ENCODE peak calls at places on chromosomes 3 and 15, in nine cellular contexts. One of them, this sample, is unnamed. For H3K27me3, the result is how much of the 10 kb centered on the place peaks cover.

GRCh38 chr3:50160561-50160983 is 5.4 kb downstream of the SEMA3F start:
- DNase-seq in astrocyte: no peak
- DNase-seq in suprapubic skin: no peak
- DNase-seq in HCT116: no peak
- DNase-seq in left lung: no peak
- DNase-seq in effector memory CD4-positive, alpha-beta T cell: no peak
- DNase-seq in psoas muscle: no peak
- DNase-seq in tibial nerve: no peak
- DNase-seq in H7: no peak
- DNase-seq in this sample: no peak

GRCh38 chr15:72112111-72112510 is 5.8 kb downstream of the MYO9A start:
- DNase-seq in astrocyte: no peak
- DNase-seq in suprapubic skin: no peak
- DNase-seq in HCT116: no peak
- DNase-seq in left lung: no peak
- DNase-seq in effector memory CD4-positive, alpha-beta T cell: no peak
- DNase-seq in psoas muscle: no peak
- DNase-seq in tibial nerve: no peak
- DNase-seq in H7: no peak
- DNase-seq in this sample: no peak

GRCh38 chr3:53187430-53187829 is 26.4 kb downstream of the PRKCD start:
- DNase-seq in astrocyte: peak
- DNase-seq in suprapubic skin: no peak
- DNase-seq in HCT116: no peak
- DNase-seq in left lung: no peak
- DNase-seq in effector memory CD4-positive, alpha-beta T cell: no peak
- DNase-seq in psoas muscle: peak
- DNase-seq in tibial nerve: no peak
- DNase-seq in H7: no peak
- DNase-seq in this sample: peak

GRCh38 chr3:184795493-184796198 is 16.3 kb upstream of the VPS8 start:
- DNase-seq in astrocyte: no peak
- DNase-seq in suprapubic skin: no peak
- DNase-seq in HCT116: no peak
- DNase-seq in left lung: no peak
- DNase-seq in effector memory CD4-positive, alpha-beta T cell: no peak
- DNase-seq in psoas muscle: no peak
- DNase-seq in tibial nerve: no peak
- DNase-seq in H7: no peak
- DNase-seq in this sample: no peak

GRCh38 chr15:70023769-70024491 is 73.8 kb downstream of the TLE3 start:
- DNase-seq in astrocyte: peak
- DNase-seq in suprapubic skin: no peak
- DNase-seq in HCT116: no peak
- DNase-seq in left lung: no peak
- DNase-seq in effector memory CD4-positive, alpha-beta T cell: no peak
- DNase-seq in psoas muscle: peak
- DNase-seq in tibial nerve: peak
- DNase-seq in H7: no peak
- DNase-seq in this sample: no peak

GRCh38 chr3:30689202-30689641 is 82.8 kb downstream of the TGFBR2 start:
- DNase-seq in astrocyte: peak
- DNase-seq in suprapubic skin: no peak
- DNase-seq in HCT116: peak
- DNase-seq in left lung: no peak
- DNase-seq in effector memory CD4-positive, alpha-beta T cell: no peak
- DNase-seq in psoas muscle: no peak
- DNase-seq in tibial nerve: no peak
- DNase-seq in H7: no peak
- DNase-seq in this sample: no peak

GRCh38 chr15:31302029-31302657 is 24.5 kb upstream of the KLF13 start:
- DNase-seq in astrocyte: no peak
- DNase-seq in suprapubic skin: no peak
- DNase-seq in HCT116: no peak
- DNase-seq in left lung: no peak
- DNase-seq in effector memory CD4-positive, alpha-beta T cell: no peak
- DNase-seq in psoas muscle: no peak
- DNase-seq in tibial nerve: no peak
- DNase-seq in H7: no peak
- DNase-seq in this sample: no peak

GRCh38 chr3:15646924-15647511 is 45.5 kb downstream of the BTD start:
- DNase-seq in astrocyte: peak
- DNase-seq in suprapubic skin: peak
- DNase-seq in HCT116: peak
- DNase-seq in left lung: no peak
- DNase-seq in effector memory CD4-positive, alpha-beta T cell: no peak
- DNase-seq in psoas muscle: peak
- DNase-seq in tibial nerve: peak
- DNase-seq in H7: no peak
- DNase-seq in this sample: no peak

GRCh38 chr3:157493627-157494550 is 9.3 kb downstream of the VEPH1 start:
- DNase-seq in astrocyte: peak
- DNase-seq in suprapubic skin: no peak
- DNase-seq in HCT116: peak
- DNase-seq in left lung: no peak
- DNase-seq in effector memory CD4-positive, alpha-beta T cell: no peak
- DNase-seq in psoas muscle: no peak
- DNase-seq in tibial nerve: no peak
- DNase-seq in H7: no peak
- DNase-seq in this sample: no peak

GRCh38 chr15:49062900-49063299 is 16.7 kb upstream of the SECISBP2L start:
- DNase-seq in astrocyte: no peak
- DNase-seq in suprapubic skin: no peak
- DNase-seq in HCT116: no peak
- DNase-seq in left lung: peak
- DNase-seq in effector memory CD4-positive, alpha-beta T cell: no peak
- DNase-seq in psoas muscle: no peak
- DNase-seq in tibial nerve: no peak
- DNase-seq in H7: no peak
- DNase-seq in this sample: no peak

GRCh38 chr3:45414823-45415222 is 26.4 kb downstream of the LARS2 start:
- DNase-seq in astrocyte: no peak
- DNase-seq in suprapubic skin: no peak
- DNase-seq in HCT116: no peak
- DNase-seq in left lung: no peak
- DNase-seq in effector memory CD4-positive, alpha-beta T cell: no peak
- DNase-seq in psoas muscle: no peak
- DNase-seq in tibial nerve: no peak
- DNase-seq in H7: no peak
- DNase-seq in this sample: no peak
- H3K27me3 ChIP-seq in astrocyte: under half
- H3K27me3 ChIP-seq in suprapubic skin: under half
- H3K27me3 ChIP-seq in HCT116: under half
- H3K27me3 ChIP-seq in left lung: under half
- H3K27me3 ChIP-seq in effector memory CD4-positive, alpha-beta T cell: under half
- H3K27me3 ChIP-seq in psoas muscle: under half
- H3K27me3 ChIP-seq in tibial nerve: under half
- H3K27me3 ChIP-seq in H7: under half
- H3K27me3 ChIP-seq in this sample: under half

DNA sequence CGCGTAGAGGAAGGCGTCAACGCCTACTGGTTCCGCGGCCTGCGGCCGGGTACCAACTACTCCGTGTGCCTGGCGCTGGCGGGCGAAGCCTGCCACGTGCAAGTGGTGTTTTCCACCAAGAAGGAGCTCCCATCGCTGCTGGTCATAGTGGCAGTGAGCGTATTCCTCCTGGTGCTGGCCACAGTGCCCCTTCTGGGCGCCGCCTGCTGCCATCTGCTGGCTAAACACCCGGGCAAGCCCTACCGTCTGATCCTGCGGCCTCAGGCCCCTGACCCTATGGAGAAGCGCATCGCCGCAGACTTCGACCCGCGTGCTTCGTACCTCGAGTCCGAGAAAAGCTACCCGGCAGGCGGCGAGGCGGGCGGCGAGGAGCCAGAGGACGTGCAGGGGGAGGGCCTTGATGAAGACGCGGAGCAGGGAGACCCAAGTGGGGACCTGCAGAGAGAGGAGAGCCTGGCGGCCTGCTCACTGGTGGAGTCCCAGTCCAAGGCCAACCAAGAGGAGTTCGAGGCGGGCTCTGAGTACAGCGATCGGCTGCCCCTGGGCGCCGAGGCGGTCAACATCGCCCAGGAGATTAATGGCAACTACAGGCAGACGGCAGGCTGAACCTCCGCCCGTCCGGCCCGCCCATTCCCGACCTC is 4.1 kb downstream of the ISLR2 start:
- DNase-seq in astrocyte: no peak
- DNase-seq in suprapubic skin: peak
- DNase-seq in HCT116: no peak
- DNase-seq in left lung: peak
- DNase-seq in effector memory CD4-positive, alpha-beta T cell: no peak
- DNase-seq in psoas muscle: peak
- DNase-seq in tibial nerve: no peak
- DNase-seq in H7: peak
- DNase-seq in this sample: no peak
- H3K27me3 ChIP-seq in astrocyte: half or more
- H3K27me3 ChIP-seq in suprapubic skin: half or more
- H3K27me3 ChIP-seq in HCT116: under half
- H3K27me3 ChIP-seq in left lung: half or more
- H3K27me3 ChIP-seq in effector memory CD4-positive, alpha-beta T cell: under half
- H3K27me3 ChIP-seq in psoas muscle: under half
- H3K27me3 ChIP-seq in tibial nerve: under half
- H3K27me3 ChIP-seq in H7: half or more
- H3K27me3 ChIP-seq in this sample: under half

GRCh38 chr3:154428369-154429206 is 1.4 kb downstream of the GPR149 start:
- DNase-seq in astrocyte: no peak
- DNase-seq in suprapubic skin: no peak
- DNase-seq in HCT116: no peak
- DNase-seq in left lung: peak
- DNase-seq in effector memory CD4-positive, alpha-beta T cell: no peak
- DNase-seq in psoas muscle: no peak
- DNase-seq in tibial nerve: no peak
- DNase-seq in H7: peak
- DNase-seq in this sample: no peak

GRCh38 chr3:154427685-154428291 is 2.2 kb downstream of the GPR149 start:
- DNase-seq in astrocyte: no peak
- DNase-seq in suprapubic skin: no peak
- DNase-seq in HCT116: no peak
- DNase-seq in left lung: peak
- DNase-seq in effector memory CD4-positive, alpha-beta T cell: no peak
- DNase-seq in psoas muscle: no peak
- DNase-seq in tibial nerve: no peak
- DNase-seq in H7: peak
- DNase-seq in this sample: no peak

GRCh38 chr3:154431043-154431442 is 1.1 kb upstream of the GPR149 start:
- DNase-seq in astrocyte: no peak
- DNase-seq in suprapubic skin: no peak
- DNase-seq in HCT116: peak
- DNase-seq in left lung: no peak
- DNase-seq in effector memory CD4-positive, alpha-beta T cell: no peak
- DNase-seq in psoas muscle: no peak
- DNase-seq in tibial nerve: no peak
- DNase-seq in H7: no peak
- DNase-seq in this sample: no peak

DNA sequence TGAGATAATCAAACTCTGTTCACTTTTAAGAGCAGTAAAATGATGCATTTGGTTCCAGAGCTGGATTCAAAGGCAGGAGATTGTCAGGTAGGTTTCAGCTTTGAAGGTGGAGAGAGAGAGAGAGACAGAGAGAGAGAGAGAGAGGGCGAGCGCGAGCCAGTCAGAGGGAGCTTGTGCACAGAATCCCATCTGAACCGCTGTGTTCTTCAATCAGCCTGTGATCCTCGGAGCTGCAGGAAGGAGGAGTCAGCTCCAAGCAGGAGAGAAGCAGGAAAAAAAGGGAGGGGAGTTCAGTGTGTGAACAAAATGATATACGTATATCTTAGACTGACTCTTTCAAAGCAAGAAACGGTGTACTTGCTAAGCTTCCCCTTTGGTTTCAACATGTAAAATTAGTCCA is at the start of gene GPR149:
- DNase-seq in astrocyte: no peak
- DNase-seq in suprapubic skin: no peak
- DNase-seq in HCT116: peak
- DNase-seq in left lung: no peak
- DNase-seq in effector memory CD4-positive, alpha-beta T cell: no peak
- DNase-seq in psoas muscle: no peak
- DNase-seq in tibial nerve: no peak
- DNase-seq in H7: peak
- DNase-seq in this sample: no peak
- H3K27me3 ChIP-seq in astrocyte: under half
- H3K27me3 ChIP-seq in suprapubic skin: under half
- H3K27me3 ChIP-seq in HCT116: under half
- H3K27me3 ChIP-seq in left lung: under half
- H3K27me3 ChIP-seq in effector memory CD4-positive, alpha-beta T cell: under half
- H3K27me3 ChIP-seq in psoas muscle: under half
- H3K27me3 ChIP-seq in tibial nerve: under half
- H3K27me3 ChIP-seq in H7: under half
- H3K27me3 ChIP-seq in this sample: under half

GRCh38 chr15:63599401-63600000 is 2.3 kb downstream of the FBXL22 start:
- DNase-seq in astrocyte: no peak
- DNase-seq in suprapubic skin: peak
- DNase-seq in HCT116: no peak
- DNase-seq in left lung: peak
- DNase-seq in effector memory CD4-positive, alpha-beta T cell: no peak
- DNase-seq in psoas muscle: peak
- DNase-seq in tibial nerve: no peak
- DNase-seq in H7: peak
- DNase-seq in this sample: no peak
- H3K27me3 ChIP-seq in astrocyte: under half
- H3K27me3 ChIP-seq in suprapubic skin: under half
- H3K27me3 ChIP-seq in HCT116: under half
- H3K27me3 ChIP-seq in left lung: under half
- H3K27me3 ChIP-seq in effector memory CD4-positive, alpha-beta T cell: under half
- H3K27me3 ChIP-seq in psoas muscle: under half
- H3K27me3 ChIP-seq in tibial nerve: under half
- H3K27me3 ChIP-seq in H7: under half
- H3K27me3 ChIP-seq in this sample: under half

GRCh38 chr3:13670292-13670691 is 121.4 kb downstream of the FBLN2 start:
- DNase-seq in astrocyte: no peak
- DNase-seq in suprapubic skin: no peak
- DNase-seq in HCT116: no peak
- DNase-seq in left lung: no peak
- DNase-seq in effector memory CD4-positive, alpha-beta T cell: no peak
- DNase-seq in psoas muscle: no peak
- DNase-seq in tibial nerve: no peak
- DNase-seq in H7: no peak
- DNase-seq in this sample: no peak
- H3K27me3 ChIP-seq in astrocyte: under half
- H3K27me3 ChIP-seq in suprapubic skin: half or more
- H3K27me3 ChIP-seq in HCT116: under half
- H3K27me3 ChIP-seq in left lung: half or more
- H3K27me3 ChIP-seq in effector memory CD4-positive, alpha-beta T cell: under half
- H3K27me3 ChIP-seq in psoas muscle: under half
- H3K27me3 ChIP-seq in tibial nerve: under half
- H3K27me3 ChIP-seq in H7: under half
- H3K27me3 ChIP-seq in this sample: under half

This sample was measured in CD8-positive, alpha-beta memory T cell.